ENCODE peak calls at places on chromosome 1, in nine cellular contexts. N is ascending aorta, L is suprapubic skin, M is fibroblast of villous mesenchyme, B is GM12865, O is neural progenitor cell, E is uterus, J is brain microvascular endothelial cell, X is fibroblast of mammary gland. A is an unnamed sample.

GRCh38 chr1:53945183-53945432 is 391 bp downstream of the IFT25 start:
- DNase-seq in X (no peak), L (no peak), O (no peak), N (no peak), B (no peak), M (no peak), E (no peak), J (no peak), A (no peak)

GRCh38 chr1:9291914-9292360 is 757 bp upstream of the SPSB1 start:
- DNase-seq in L (no peak), O (peak), E (peak), N (no peak), B (no peak), J (peak), M (peak), X (peak), A (peak)

GRCh38 chr1:192809286-192810252 is 730 bp downstream of the RGS2 start:
- DNase-seq in X (peak), L (no peak), O (peak), J (peak), B (peak), N (no peak), E (peak), M (peak), A (peak)

GRCh38 chr1:212498243-212498642 is 65.5 kb downstream of the NENF start:
- DNase-seq in J (peak), O (no peak), L (no peak), X (peak), E (peak), M (peak), N (no peak), B (no peak), A (peak)

GRCh38 chr1:152313970-152314369 is 11.1 kb downstream of the FLG start:
- DNase-seq in L (no peak), E (no peak), M (no peak), X (peak), B (no peak), N (no peak), J (no peak), O (no peak), A (no peak)

GRCh38 chr1:240515505-240515904 is 96.5 kb downstream of the GREM2 start:
- DNase-seq in M (no peak), O (no peak), J (peak), E (no peak), B (no peak), X (peak), L (no peak), N (no peak), A (peak)

GRCh38 chr1:161733526-161733925 is 12.2 kb downstream of the FCRLB start:
- DNase-seq in O (no peak), N (no peak), E (no peak), J (peak), X (peak), L (no peak), B (no peak), M (peak), A (peak)

GRCh38 chr1:935751-936231 is 12.1 kb downstream of the SAMD11 start:
- DNase-seq in J (no peak), B (no peak), M (no peak), E (no peak), X (no peak), O (peak), L (no peak), N (no peak), A (no peak)

GRCh38 chr1:21932127-21932526 is 5.0 kb downstream of the HSPG2 start:
- DNase-seq in O (no peak), X (peak), B (no peak), J (peak), L (no peak), N (no peak), M (peak), E (peak), A (peak)

GRCh38 chr1:97348599-97349265 is 572.1 kb downstream of the DPYD start:
- DNase-seq in L (no peak), J (peak), M (peak), E (no peak), O (no peak), X (peak), N (no peak), B (no peak), A (peak)

GRCh38 chr1:31372051-31372450 is 825 bp downstream of the FABP3 start:
- DNase-seq in M (no peak), E (no peak), B (no peak), X (no peak), O (no peak), N (no peak), L (no peak), J (no peak), A (no peak)

GRCh38 chr1:219498666-219499065 is 114.2 kb downstream of the ZC3H11B start:
- DNase-seq in N (no peak), L (no peak), J (no peak), O (no peak), X (peak), B (no peak), M (peak), E (peak), A (peak)

GRCh38 chr1:117179471-117179870 is 31.3 kb downstream of the VTCN1 start:
- DNase-seq in J (no peak), X (no peak), O (no peak), M (no peak), L (no peak), B (no peak), N (no peak), E (no peak), A (no peak)

GRCh38 chr1:25896266-25896665 is 10.0 kb downstream of the STMN1 start:
- DNase-seq in M (no peak), B (no peak), X (no peak), O (no peak), L (no peak), E (no peak), N (no peak), J (peak), A (peak)

GRCh38 chr1:22660716-22661241 is 7.7 kb downstream of the C1QB start:
- DNase-seq in B (no peak), O (no peak), J (no peak), E (no peak), N (no peak), L (no peak), X (no peak), M (no peak), A (no peak)

GRCh38 chr1:160951443-160952128 is 3.0 kb downstream of the ITLN2 start:
- DNase-seq in O (peak), J (peak), L (no peak), E (no peak), N (no peak), B (peak), M (peak), X (peak), A (peak)

GRCh38 chr1:79373481-79374132 is 367.1 kb upstream of the ADGRL4 start:
- DNase-seq in L (no peak), M (no peak), B (no peak), J (no peak), N (no peak), X (peak), E (no peak), O (no peak), A (peak)

GRCh38 chr1:111199881-111200801 is at the start of gene DENND2D:
- DNase-seq in J (no peak), N (peak), M (no peak), X (no peak), L (no peak), B (peak), O (no peak), E (peak), A (no peak)

GRCh38 chr1:2203671-2204383 is 9.3 kb upstream of the FAAP20 start:
- DNase-seq in M (no peak), B (no peak), E (peak), L (no peak), X (no peak), O (no peak), J (no peak), N (no peak), A (no peak)

GRCh38 chr1:2206813-2207488 is 12.4 kb upstream of the FAAP20 start:
- DNase-seq in J (no peak), M (peak), L (no peak), B (no peak), O (no peak), X (peak), N (no peak), E (peak), A (no peak)

GRCh38 chr1:2204384-2205190 is 10.0 kb upstream of the FAAP20 start:
- DNase-seq in M (peak), B (no peak), L (peak), O (peak), N (no peak), E (peak), J (no peak), X (peak), A (peak)

GRCh38 chr1:2202843-2203601 is 8.4 kb upstream of the FAAP20 start:
- DNase-seq in E (no peak), N (no peak), X (no peak), J (no peak), O (no peak), L (no peak), M (no peak), B (no peak), A (no peak)

DNA sequence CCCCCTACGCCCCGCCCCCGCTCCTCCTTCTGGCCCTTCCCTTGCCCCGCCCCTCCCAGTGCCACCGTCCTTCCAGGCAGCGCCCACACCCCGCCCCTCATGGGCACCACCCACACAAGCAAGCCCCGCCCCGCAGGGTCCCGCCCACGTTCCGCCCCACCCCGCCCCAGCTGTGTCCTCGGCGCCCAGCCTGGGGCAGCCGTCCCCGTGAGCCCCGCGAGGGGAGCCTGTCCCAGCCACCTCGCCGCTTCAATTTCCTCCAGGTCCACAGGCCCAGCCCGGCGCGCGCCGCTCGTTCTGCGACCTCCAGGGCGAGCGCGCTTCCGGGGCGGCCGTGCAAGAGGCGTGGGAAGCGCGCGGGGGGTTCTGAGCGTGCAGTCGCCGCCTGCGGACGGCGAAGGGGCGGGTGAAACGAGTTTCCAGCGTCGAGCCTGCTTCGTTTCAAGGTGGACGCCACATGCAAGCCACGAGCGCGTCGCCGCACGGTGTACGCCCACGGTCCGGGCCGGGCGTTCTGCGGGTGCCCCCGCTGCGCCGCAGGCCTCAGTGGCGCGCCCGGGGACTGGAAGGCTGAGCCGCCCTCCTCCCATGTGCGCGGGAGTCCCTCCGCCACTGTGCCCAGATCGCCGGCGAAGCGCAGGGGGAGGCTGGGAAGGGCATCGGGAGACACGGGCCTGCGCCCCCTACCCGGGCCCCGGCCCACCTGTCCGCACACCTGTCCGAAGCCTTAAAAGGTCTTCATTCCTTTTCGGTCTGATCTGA is 10.8 kb upstream of the FAAP20 start:
- DNase-seq in J (peak), L (peak), O (peak), N (peak), X (peak), B (peak), E (peak), M (peak), A (peak)
- TF ChIP-seq CTCF in J (no peak), L (no peak), O (no peak), N (no peak), X (no peak), B (no peak), E (peak), M (no peak), A (no peak)

DNA sequence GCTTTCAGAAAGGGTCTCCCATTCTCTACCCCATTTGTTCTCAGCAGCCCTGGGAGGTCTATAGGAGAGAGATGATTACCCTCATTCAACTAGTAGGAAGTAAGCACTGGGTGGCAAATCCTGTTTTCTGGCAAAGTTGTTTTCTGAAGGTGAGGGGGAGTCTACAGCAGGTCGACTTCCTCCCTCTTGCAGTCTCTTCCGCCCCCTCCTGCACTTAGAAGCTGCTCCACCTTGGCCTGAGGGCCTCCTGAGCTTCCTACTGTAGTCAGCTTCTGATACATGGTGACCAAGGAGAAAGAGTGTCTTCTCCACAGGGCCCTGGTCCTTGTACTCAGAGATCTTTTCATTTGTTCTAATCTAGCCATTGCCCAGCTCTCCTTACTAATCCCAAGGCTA is 93.1 kb downstream of the RGL1 start:
- DNase-seq in L (no peak), O (no peak), X (no peak), N (no peak), E (no peak), B (peak), M (no peak), J (no peak), A (no peak)
- H3K4me3 ChIP-seq in L (no peak), O (no peak), X (no peak), N (no peak), E (no peak), B (peak), M (no peak), J (no peak), A (no peak)

GRCh38 chr1:110130113-110130591 is 17.9 kb downstream of the UBL4B start:
- DNase-seq in L (no peak), N (no peak), B (no peak), J (no peak), M (peak), E (no peak), O (peak), X (peak), A (no peak)
- TF ChIP-seq CTCF in L (peak), N (no peak), B (no peak), J (no peak), M (peak), E (no peak), O (peak), X (no peak), A (peak)

GRCh38 chr1:115813735-115814134 is 27.2 kb downstream of the NHLH2 start:
- DNase-seq in M (no peak), X (no peak), O (no peak), L (no peak), N (no peak), B (no peak), J (no peak), E (no peak), A (no peak)
- H3K4me3 ChIP-seq in M (no peak), X (no peak), O (no peak), L (no peak), N (no peak), B (no peak), J (no peak), E (no peak), A (no peak)

GRCh38 chr1:18041685-18042355 is 65.8 kb upstream of the IGSF21 start:
- DNase-seq in J (no peak), E (no peak), X (no peak), M (no peak), B (no peak), L (no peak), N (no peak), O (peak), A (no peak)
- TF ChIP-seq CTCF in J (no peak), E (no peak), X (no peak), M (no peak), B (no peak), L (no peak), N (no peak), O (peak), A (no peak)

A was measured in cardiac fibroblast.